ENCODE peak calls at places on chromosomes 5 and 9, in six cellular contexts. I is MM.1S; T is endothelial cell; P is CD4-positive, alpha-beta T cell; E is osteoblast; H is GM20000. K is an unnamed sample.

GRCh38 chr9:80085668-80086067 is 513.9 kb downstream of the TLE4 start:
- DNase-seq in H (no peak), P (no peak), E (no peak), T (no peak), I (no peak), K (no peak)

GRCh38 chr5:136208946-136209345 is 16.0 kb upstream of the SMIM32 start:
- DNase-seq in I (no peak), E (no peak), H (no peak), P (no peak), T (no peak), K (no peak)

GRCh38 chr5:181223729-181224389 is 778 bp downstream of the TRIM41 start:
- DNase-seq in E (no peak), T (peak), P (no peak), H (peak), I (no peak), K (peak)

GRCh38 chr9:88536951-88537742 is 2.2 kb downstream of the NXNL2 start:
- DNase-seq in T (no peak), H (no peak), I (no peak), P (no peak), E (peak), K (no peak)

GRCh38 chr9:89756891-89757537 is 152.2 kb downstream of the GADD45G start:
- DNase-seq in H (no peak), E (no peak), I (no peak), T (no peak), P (no peak), K (no peak)

GRCh38 chr5:135185461-135186075 is 151.5 kb upstream of the PITX1 start:
- DNase-seq in I (no peak), H (no peak), P (no peak), T (no peak), E (peak), K (no peak)

GRCh38 chr9:135925496-135926133 is 18.3 kb upstream of the CAMSAP1 start:
- DNase-seq in I (no peak), T (no peak), E (peak), P (no peak), H (peak), K (peak)

GRCh38 chr9:131266301-131267229 is 9.7 kb downstream of the FAM78A start:
- DNase-seq in I (no peak), H (no peak), P (no peak), E (peak), T (no peak), K (no peak)

GRCh38 chr9:131318211-131318610 is 28.7 kb downstream of the PLPP7 start:
- DNase-seq in E (peak), P (no peak), T (no peak), I (no peak), H (no peak), K (no peak)

GRCh38 chr9:128121924-128122808 is 5.4 kb downstream of the PTGES2 start:
- DNase-seq in T (no peak), H (no peak), E (peak), P (no peak), I (no peak), K (no peak)

GRCh38 chr5:39446231-39446630 is 21.5 kb upstream of the DAB2 start:
- DNase-seq in E (no peak), I (no peak), H (no peak), P (no peak), T (no peak), K (no peak)

GRCh38 chr5:139251281-139251687 is 42.3 kb upstream of the MATR3 start:
- DNase-seq in I (no peak), E (no peak), P (peak), H (peak), T (no peak), K (peak)

GRCh38 chr5:62547929-62548678 is 30.5 kb upstream of the LRRC70 start:
- DNase-seq in T (no peak), I (no peak), P (no peak), E (no peak), H (no peak), K (no peak)

GRCh38 chr5:1204693-1205242 is 3.4 kb downstream of the SLC6A19 start:
- DNase-seq in P (no peak), E (peak), I (no peak), H (no peak), T (peak), K (no peak)

GRCh38 chr9:69118656-69119055 is 55.4 kb upstream of the TJP2 start:
- DNase-seq in P (no peak), H (no peak), T (no peak), E (no peak), I (no peak), K (no peak)

GRCh38 chr5:131947445-131947844 is 2.0 kb upstream of the MEIKIN start:
- DNase-seq in E (no peak), I (no peak), P (no peak), T (no peak), H (no peak), K (no peak)

GRCh38 chr5:113140837-113141661 is 164.5 kb downstream of the DCP2 start:
- DNase-seq in I (no peak), E (peak), P (no peak), T (no peak), H (no peak), K (no peak)

GRCh38 chr9:71921190-71921814 is 9.9 kb downstream of the C9orf85 start:
- DNase-seq in H (no peak), E (no peak), P (no peak), I (no peak), T (no peak), K (no peak)

GRCh38 chr5:149857499-149857898 is 87.1 kb downstream of the PDE6A start:
- DNase-seq in T (no peak), E (no peak), H (no peak), P (no peak), I (no peak), K (no peak)

GRCh38 chr9:109894921-109895758 is 115.1 kb downstream of the PALM2AKAP2 start:
- DNase-seq in I (no peak), P (no peak), H (peak), T (no peak), E (no peak), K (no peak)

GRCh38 chr5:103424453-103425205 is 138.0 kb downstream of the NUDT12 start:
- DNase-seq in I (no peak), H (no peak), P (no peak), E (peak), T (no peak), K (no peak)

GRCh38 chr5:129459485-129460120 is 495 bp upstream of the ADAMTS19 start:
- DNase-seq in I (no peak), P (no peak), E (peak), H (peak), T (peak), K (peak)

GRCh38 chr9:33076031-33076359 is 479 bp downstream of the SMU1 start:
- DNase-seq in E (no peak), I (peak), P (no peak), H (no peak), T (no peak), K (no peak)

GRCh38 chr9:14322211-14323082 is 8.5 kb upstream of the NFIB start:
- DNase-seq in P (peak), I (peak), T (peak), E (peak), H (peak), K (peak)

GRCh38 chr5:102850503-102850902 is 95.4 kb downstream of the PAM start:
- DNase-seq in I (no peak), E (no peak), T (no peak), P (no peak), H (no peak), K (no peak)

GRCh38 chr5:36215910-36216309 is 25.8 kb downstream of the NADK2 start:
- DNase-seq in P (no peak), T (no peak), H (no peak), E (no peak), I (no peak), K (no peak)

GRCh38 chr5:137164961-137165360 is 334.2 kb downstream of the SPOCK1 start:
- DNase-seq in P (no peak), H (no peak), I (no peak), E (no peak), T (no peak), K (no peak)

GRCh38 chr5:117812866-117813265 is 1175.5 kb downstream of the DTWD2 start:
- DNase-seq in H (no peak), E (no peak), T (no peak), P (no peak), I (no peak), K (no peak)

GRCh38 chr5:68348447-68349222 is 133.1 kb downstream of the PIK3R1 start:
- DNase-seq in E (no peak), P (no peak), I (no peak), T (no peak), H (no peak), K (no peak)

GRCh38 chr5:34959323-34959722 is 30.0 kb downstream of the DNAJC21 start:
- DNase-seq in I (peak), T (no peak), E (no peak), H (peak), P (no peak), K (peak)

GRCh38 chr5:170623576-170624181 is 119.9 kb downstream of the KCNIP1 start:
- DNase-seq in E (peak), P (no peak), T (peak), H (no peak), I (peak), K (peak)

GRCh38 chr9:129335456-129336129 is 157.5 kb upstream of the IER5L start:
- DNase-seq in P (no peak), T (no peak), H (no peak), I (no peak), E (no peak), K (no peak)

GRCh38 chr5:435961-436640 is 6.9 kb upstream of the EXOC3 start:
- DNase-seq in T (peak), E (peak), P (no peak), H (no peak), I (no peak), K (no peak)

GRCh38 chr5:113215401-113216060 is 219.3 kb downstream of the TSSK1B start:
- DNase-seq in H (no peak), P (no peak), T (no peak), E (peak), I (no peak), K (no peak)

GRCh38 chr5:33297760-33298216 is 143.0 kb upstream of the TARS1 start:
- DNase-seq in P (no peak), T (peak), H (no peak), E (no peak), I (no peak), K (no peak)

GRCh38 chr5:33034777-33035176 is 323.7 kb downstream of the NPR3 start:
- DNase-seq in I (no peak), P (no peak), H (no peak), E (no peak), T (no peak), K (no peak)

GRCh38 chr5:169421677-169422076 is 120.7 kb upstream of the SLIT3 start:
- DNase-seq in H (no peak), E (no peak), T (no peak), I (no peak), P (no peak), K (no peak)

GRCh38 chr9:135404451-135405144 is 75.0 kb upstream of the PPP1R26 start:
- DNase-seq in T (no peak), I (no peak), E (peak), H (no peak), P (no peak), K (no peak)

GRCh38 chr5:169404223-169404622 is 103.3 kb upstream of the SLIT3 start:
- DNase-seq in H (no peak), T (no peak), P (no peak), E (no peak), I (no peak), K (no peak)

DNA sequence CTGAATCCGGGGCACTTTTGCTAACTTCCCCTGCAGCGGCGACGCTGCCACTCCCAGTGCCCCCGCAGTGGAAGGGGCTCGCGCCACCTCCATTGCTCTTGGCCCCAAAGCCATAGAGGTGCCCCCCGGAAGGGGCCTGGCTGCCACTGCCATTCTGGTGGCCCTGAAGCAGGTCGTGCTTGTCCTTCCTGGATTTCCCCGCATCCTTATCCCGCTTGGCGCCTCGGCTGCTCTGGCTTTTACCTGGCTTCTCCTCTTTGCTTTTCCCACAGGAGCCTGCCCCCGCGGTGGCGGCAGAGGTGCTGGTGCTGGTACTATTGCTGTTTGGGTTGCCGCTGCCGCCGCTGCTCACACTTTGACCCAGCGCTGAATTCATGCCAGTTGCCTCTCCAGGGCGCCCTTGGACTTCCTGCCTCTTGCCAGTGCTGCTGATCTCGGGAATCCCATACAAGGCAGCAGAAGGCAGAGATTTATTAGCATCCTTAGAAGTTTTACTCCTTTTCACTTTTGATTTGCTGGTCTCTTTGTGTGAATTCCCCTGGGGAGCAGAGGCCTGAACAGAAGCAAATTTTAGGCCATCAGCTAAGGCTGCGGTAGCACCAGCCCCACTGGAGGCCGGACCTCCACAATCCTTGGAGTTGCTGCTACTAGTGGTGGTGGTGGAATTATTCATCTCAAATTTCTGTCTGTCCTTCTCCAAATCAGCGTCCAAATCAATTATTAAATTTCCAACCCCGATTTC is 2.1 kb downstream of the ZNF608 start:
- DNase-seq in T (peak), P (no peak), I (no peak), E (no peak), H (no peak), K (no peak)
- TF ChIP-seq CTCF in T (no peak), P (no peak), I (no peak), E (no peak), H (no peak), K (no peak)

GRCh38 chr5:173680660-173681242 is 64.3 kb upstream of the BOD1 start:
- DNase-seq in H (peak), P (no peak), T (no peak), I (peak), E (no peak), K (peak)

GRCh38 chr5:173679909-173680626 is 63.6 kb upstream of the BOD1 start:
- DNase-seq in I (peak), T (no peak), E (no peak), P (no peak), H (no peak), K (no peak)

GRCh38 chr5:173676375-173676774 is 59.9 kb upstream of the BOD1 start:
- DNase-seq in E (no peak), T (no peak), H (no peak), I (no peak), P (no peak), K (no peak)

GRCh38 chr5:173675287-173675996 is 59.0 kb upstream of the BOD1 start:
- DNase-seq in T (no peak), P (no peak), E (no peak), H (no peak), I (no peak), K (no peak)

DNA sequence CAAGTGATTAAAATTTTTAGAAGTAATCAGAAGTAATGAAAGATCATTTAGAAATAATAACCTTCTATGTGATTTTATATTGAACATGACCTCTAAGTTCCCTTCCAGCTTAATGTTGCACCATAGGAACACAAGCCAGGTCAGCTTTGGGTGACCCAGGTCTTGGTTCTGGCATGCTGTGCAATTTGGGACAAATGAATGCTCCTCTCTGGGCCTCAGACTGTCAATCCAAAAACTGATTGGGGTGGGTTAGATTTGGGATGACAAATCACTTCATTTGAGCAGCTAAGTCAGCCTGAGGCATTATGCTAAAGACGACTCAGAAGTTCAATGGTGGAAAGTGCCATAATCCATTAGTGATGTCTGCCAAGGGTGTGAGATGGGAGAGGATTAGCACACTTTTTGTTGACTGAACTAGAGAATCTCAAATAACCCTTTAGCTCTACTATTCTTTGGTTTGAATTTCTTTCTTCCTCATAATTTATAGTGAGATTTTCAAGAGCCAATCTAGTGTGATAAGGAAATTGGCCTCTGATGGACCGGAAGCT is 60.7 kb upstream of the BOD1 start:
- DNase-seq in T (no peak), H (no peak), P (no peak), I (no peak), E (no peak), K (no peak)
- TF ChIP-seq CTCF in T (no peak), H (no peak), P (no peak), I (no peak), E (no peak), K (no peak)

DNA sequence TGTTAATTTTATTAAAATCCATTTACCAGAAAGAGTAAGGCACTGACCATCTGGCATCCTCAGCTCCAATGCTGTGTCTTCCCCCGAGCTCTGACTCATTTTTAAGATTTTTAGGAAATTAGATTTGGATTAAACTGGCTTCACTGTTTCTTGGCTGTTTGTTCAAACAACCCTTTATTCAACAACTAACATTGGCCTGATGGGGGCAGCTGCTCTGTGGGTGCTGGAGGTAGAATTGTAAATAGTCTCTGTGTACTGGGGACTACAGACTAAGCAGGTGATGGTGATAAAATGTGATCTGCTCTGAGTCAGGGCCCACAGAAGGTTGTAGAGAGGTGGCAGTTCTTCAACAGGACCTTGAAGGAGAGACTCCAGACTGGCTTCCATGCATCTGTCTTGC is 2.9 kb downstream of the RABEPK start:
- DNase-seq in E (peak), P (no peak), H (no peak), T (no peak), I (no peak), K (no peak)
- TF ChIP-seq CTCF in E (no peak), P (no peak), H (no peak), T (no peak), I (no peak), K (no peak)

GRCh38 chr9:18320046-18320445 is 153.9 kb upstream of the ADAMTSL1 start:
- DNase-seq in E (no peak), T (no peak), P (no peak), I (no peak), H (no peak), K (no peak)
- TF ChIP-seq CTCF in E (peak), T (no peak), P (no peak), I (no peak), H (no peak), K (no peak)

GRCh38 chr5:52987711-52988329 is 1.3 kb upstream of the ITGA2 start:
- DNase-seq in H (no peak), E (peak), I (no peak), P (no peak), T (no peak), K (no peak)

GRCh38 chr5:52990531-52990925 is 1.4 kb downstream of the ITGA2 start:
- DNase-seq in P (no peak), T (no peak), I (no peak), E (no peak), H (no peak), K (no peak)

GRCh38 chr5:52989025-52989780 is at the start of gene ITGA2:
- DNase-seq in E (peak), H (peak), T (peak), I (peak), P (no peak), K (peak)

GRCh38 chr5:52988335-52989024 is 672 bp upstream of the ITGA2 start:
- DNase-seq in P (no peak), H (no peak), E (no peak), I (no peak), T (no peak), K (peak)

GRCh38 chr5:52989781-52990530 is 804 bp downstream of the ITGA2 start:
- DNase-seq in I (peak), T (peak), E (peak), P (peak), H (peak), K (peak)
- TF ChIP-seq CTCF in I (peak), T (no peak), E (peak), P (no peak), H (no peak), K (peak)

GRCh38 chr5:141560141-141560540 is 58.7 kb downstream of the DIAPH1 start:
- DNase-seq in H (no peak), T (no peak), I (no peak), E (no peak), P (no peak), K (no peak)

GRCh38 chr5:141558150-141558549 is 60.6 kb downstream of the DIAPH1 start:
- DNase-seq in E (no peak), P (no peak), I (no peak), H (no peak), T (peak), K (no peak)

GRCh38 chr5:141559481-141559880 is 59.3 kb downstream of the DIAPH1 start:
- DNase-seq in H (no peak), I (no peak), P (no peak), E (no peak), T (no peak), K (no peak)

GRCh38 chr5:141557681-141558136 is 61.1 kb downstream of the DIAPH1 start:
- DNase-seq in T (peak), E (peak), I (peak), H (peak), P (peak), K (peak)

DNA sequence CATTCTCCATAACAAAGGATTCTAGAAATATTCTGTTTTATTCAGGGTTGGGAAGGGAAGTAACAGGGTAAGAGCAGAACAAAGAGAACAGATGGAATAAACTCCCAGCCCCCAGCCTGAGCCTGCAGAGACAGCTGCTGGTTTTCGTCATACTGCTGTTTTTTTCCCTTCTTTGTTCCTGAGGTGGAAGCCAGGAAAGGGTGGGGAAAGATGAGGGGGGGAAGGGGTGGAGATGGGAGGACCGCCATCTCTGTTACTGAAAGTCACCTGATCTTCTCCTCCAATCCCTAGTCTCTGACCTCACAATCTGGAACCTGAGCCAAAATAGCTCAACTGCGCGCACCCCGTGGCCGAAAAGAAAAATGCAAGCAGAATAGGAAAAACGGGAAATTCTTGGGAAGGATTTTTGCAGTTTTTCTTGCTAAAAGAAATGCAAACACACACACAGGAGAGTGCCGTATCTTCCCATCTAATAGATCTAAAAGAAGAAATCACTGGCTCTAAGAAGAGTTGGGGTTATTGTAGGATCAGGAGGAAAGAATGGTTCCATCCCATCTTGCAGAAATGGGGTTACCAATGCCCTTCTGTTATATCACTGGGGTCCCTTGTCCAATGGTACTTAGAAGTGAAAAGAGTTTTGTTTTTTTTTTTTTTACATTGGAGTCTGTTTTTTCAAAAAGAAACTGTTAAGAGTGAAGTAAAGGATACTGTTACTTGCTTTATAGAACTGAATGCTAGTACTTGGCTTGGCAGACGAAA is 57.9 kb downstream of the DIAPH1 start:
- DNase-seq in I (no peak), T (peak), H (no peak), E (peak), P (no peak), K (no peak)
- TF ChIP-seq CTCF in I (no peak), T (peak), H (peak), E (peak), P (no peak), K (no peak)

K was measured in GM13976.